ENCODE peak calls at places on chromosomes 13 and 19, in nine cellular contexts. V, D, Q, R, I, N, L, J and K are unnamed samples.

GRCh38 chr13:97231118-97231831 is 9.1 kb downstream of the MBNL2 start:
- DNase-seq in L (no peak), D (no peak), R (no peak), I (no peak), J (no peak), N (no peak), V (no peak), Q (no peak), K (no peak)

GRCh38 chr19:9791552-9792181 is 23.1 kb upstream of the ZNF846 start:
- DNase-seq in Q (peak), J (peak), R (peak), V (peak), I (peak), L (peak), N (peak), D (peak), K (peak)

GRCh38 chr13:91153372-91153771 is 194.1 kb upstream of the MIR17HG start:
- DNase-seq in L (no peak), D (peak), I (no peak), N (no peak), R (no peak), V (no peak), J (no peak), Q (no peak), K (no peak)

GRCh38 chr13:110017379-110017778 is 231.0 kb upstream of the IRS2 start:
- DNase-seq in I (no peak), L (no peak), V (no peak), Q (no peak), D (peak), R (no peak), J (peak), N (no peak), K (peak)

GRCh38 chr19:42421591-42422031 is 5.6 kb downstream of the LIPE start:
- DNase-seq in N (peak), Q (no peak), I (no peak), J (no peak), R (no peak), D (no peak), V (no peak), L (no peak), K (no peak)

GRCh38 chr19:24003537-24003936 is 83.5 kb upstream of the ZNF254 start:
- DNase-seq in J (no peak), Q (no peak), I (no peak), N (no peak), R (no peak), V (no peak), L (no peak), D (no peak), K (no peak)

GRCh38 chr19:13670846-13671245 is 93.5 kb upstream of the MRI1 start:
- DNase-seq in V (no peak), I (no peak), L (no peak), Q (no peak), D (no peak), J (no peak), N (no peak), R (no peak), K (no peak)

GRCh38 chr19:48206402-48207093 is 36.1 kb downstream of the ZSWIM9 start:
- DNase-seq in V (peak), Q (no peak), R (no peak), J (no peak), I (no peak), L (no peak), D (no peak), N (no peak), K (no peak)

GRCh38 chr19:15426485-15427349 is 7.9 kb upstream of the AKAP8L start:
- DNase-seq in N (no peak), R (no peak), D (no peak), I (no peak), L (no peak), V (no peak), Q (no peak), J (peak), K (peak)

GRCh38 chr19:11361037-11361770 is 6.0 kb downstream of the PLPPR2 start:
- DNase-seq in J (no peak), V (peak), Q (no peak), N (no peak), L (peak), I (no peak), D (no peak), R (peak), K (no peak)

GRCh38 chr13:30370916-30371521 is 51.3 kb upstream of the UBE2L5 start:
- DNase-seq in I (no peak), Q (no peak), D (no peak), L (no peak), V (no peak), N (no peak), R (no peak), J (no peak), K (no peak)

GRCh38 chr13:74206855-74207254 is 72.7 kb upstream of the KLF12 start:
- DNase-seq in L (no peak), V (no peak), J (no peak), R (no peak), D (no peak), Q (no peak), I (no peak), N (no peak), K (no peak)

GRCh38 chr19:1424182-1424955 is 13.8 kb upstream of the RPS15 start:
- DNase-seq in R (no peak), I (no peak), N (no peak), V (no peak), L (no peak), Q (no peak), J (no peak), D (no peak), K (no peak)

GRCh38 chr13:113771709-113772331 is 12.8 kb downstream of the TMEM255B start:
- DNase-seq in N (no peak), L (no peak), I (no peak), D (no peak), J (no peak), Q (no peak), V (no peak), R (no peak), K (peak)

GRCh38 chr13:71017607-71018006 is 849.4 kb downstream of the DACH1 start:
- DNase-seq in J (no peak), I (no peak), N (no peak), V (no peak), D (no peak), Q (no peak), L (no peak), R (no peak), K (no peak)

GRCh38 chr19:44729516-44730033 is 18.9 kb upstream of the BCL3 start:
- DNase-seq in I (no peak), N (no peak), Q (no peak), V (peak), J (no peak), D (no peak), L (no peak), R (no peak), K (no peak)

GRCh38 chr13:114077938-114078335 is 54.5 kb downstream of the RASA3 start:
- DNase-seq in J (no peak), L (peak), D (peak), Q (no peak), R (no peak), V (no peak), N (peak), I (no peak), K (peak)

GRCh38 chr19:16233836-16234551 is 36.3 kb downstream of the AP1M1 start:
- DNase-seq in N (no peak), D (no peak), I (no peak), Q (no peak), L (no peak), V (no peak), R (no peak), J (no peak), K (peak)

GRCh38 chr13:42395066-42395821 is 123.3 kb downstream of the AKAP11 start:
- DNase-seq in V (no peak), N (no peak), L (no peak), Q (no peak), R (no peak), D (no peak), J (no peak), I (no peak), K (no peak)

GRCh38 chr13:26759907-26760834 is at the start of gene GPR12:
- DNase-seq in N (no peak), L (peak), J (no peak), Q (no peak), V (no peak), I (no peak), R (no peak), D (peak), K (no peak)

GRCh38 chr19:32748497-32748896 is 28.9 kb downstream of the TDRD12 start:
- DNase-seq in R (no peak), L (peak), Q (no peak), J (peak), V (no peak), D (no peak), N (no peak), I (no peak), K (no peak)

GRCh38 chr19:31274964-31275319 is 74.3 kb downstream of the TSHZ3 start:
- DNase-seq in J (no peak), R (no peak), L (no peak), V (no peak), N (no peak), D (no peak), Q (no peak), I (no peak), K (no peak)

GRCh38 chr19:29760752-29761502 is 45.9 kb upstream of the C19orf12 start:
- DNase-seq in J (no peak), I (no peak), Q (no peak), D (no peak), R (no peak), N (no peak), V (no peak), L (no peak), K (no peak)

GRCh38 chr19:12365094-12365371 is 450 bp downstream of the ZNF442 start:
- DNase-seq in J (no peak), I (no peak), L (no peak), Q (no peak), V (no peak), R (no peak), N (peak), D (peak), K (peak)

GRCh38 chr19:18868380-18869230 is 27.4 kb downstream of the CERS1 start:
- DNase-seq in R (no peak), V (no peak), D (no peak), I (no peak), Q (no peak), L (no peak), N (no peak), J (no peak), K (no peak)

GRCh38 chr13:48571121-48571901 is 38.4 kb upstream of the RCBTB2 start:
- DNase-seq in D (peak), R (no peak), N (no peak), I (no peak), J (no peak), V (peak), Q (no peak), L (no peak), K (peak)

GRCh38 chr13:113445791-113446487 is 7.3 kb downstream of the ADPRHL1 start:
- DNase-seq in Q (peak), I (no peak), D (no peak), R (no peak), V (no peak), J (no peak), N (peak), L (no peak), K (no peak)

GRCh38 chr13:31827707-31828106 is 88.4 kb downstream of the RXFP2 start:
- DNase-seq in I (no peak), J (no peak), N (no peak), D (no peak), L (no peak), Q (no peak), V (no peak), R (no peak), K (no peak)

GRCh38 chr19:8041553-8041952 is 11.0 kb upstream of the CCL25 start:
- DNase-seq in N (no peak), R (no peak), I (no peak), J (no peak), D (no peak), V (no peak), Q (no peak), L (no peak), K (no peak)

GRCh38 chr13:51781246-51782022 is 22.5 kb downstream of the DHRS12 start:
- DNase-seq in D (peak), J (peak), Q (no peak), V (peak), N (no peak), I (no peak), R (peak), L (peak), K (no peak)
- TF ChIP-seq CTCF in D (peak), J (no peak), Q (peak), V (peak), N (peak), I (no peak), R (no peak), L (peak), K (peak)

GRCh38 chr19:46913198-46913851 is 52.5 kb downstream of the ARHGAP35 start:
- DNase-seq in D (no peak), R (no peak), N (no peak), Q (no peak), I (no peak), V (no peak), J (no peak), L (no peak), K (no peak)
- H3K4me3 ChIP-seq in D (no peak), R (no peak), N (no peak), Q (no peak), I (peak), V (no peak), J (peak), L (no peak), K (no peak)

GRCh38 chr19:4233282-4233853 is 4.0 kb downstream of the EBI3 start:
- DNase-seq in J (peak), I (no peak), R (no peak), D (no peak), N (no peak), L (peak), V (no peak), Q (no peak), K (peak)
- TF ChIP-seq CTCF in J (peak), I (peak), R (peak), D (peak), N (peak), L (peak), V (no peak), Q (peak), K (peak)

GRCh38 chr13:23966691-23967615 is 69.7 kb upstream of the C1QTNF9B start:
- DNase-seq in N (no peak), J (no peak), I (no peak), D (no peak), V (no peak), R (no peak), L (no peak), Q (no peak), K (no peak)
- H3K4me3 ChIP-seq in N (no peak), J (no peak), I (peak), D (no peak), V (no peak), R (no peak), L (no peak), Q (no peak), K (no peak)

GRCh38 chr13:52455677-52456041 is 381 bp downstream of the CKAP2 start:
- DNase-seq in D (peak), V (peak), J (peak), L (peak), I (peak), Q (peak), N (peak), R (peak), K (peak)
- TF ChIP-seq CTCF in D (no peak), V (no peak), J (no peak), L (no peak), I (no peak), Q (no peak), N (no peak), R (no peak), K (no peak)

DNA sequence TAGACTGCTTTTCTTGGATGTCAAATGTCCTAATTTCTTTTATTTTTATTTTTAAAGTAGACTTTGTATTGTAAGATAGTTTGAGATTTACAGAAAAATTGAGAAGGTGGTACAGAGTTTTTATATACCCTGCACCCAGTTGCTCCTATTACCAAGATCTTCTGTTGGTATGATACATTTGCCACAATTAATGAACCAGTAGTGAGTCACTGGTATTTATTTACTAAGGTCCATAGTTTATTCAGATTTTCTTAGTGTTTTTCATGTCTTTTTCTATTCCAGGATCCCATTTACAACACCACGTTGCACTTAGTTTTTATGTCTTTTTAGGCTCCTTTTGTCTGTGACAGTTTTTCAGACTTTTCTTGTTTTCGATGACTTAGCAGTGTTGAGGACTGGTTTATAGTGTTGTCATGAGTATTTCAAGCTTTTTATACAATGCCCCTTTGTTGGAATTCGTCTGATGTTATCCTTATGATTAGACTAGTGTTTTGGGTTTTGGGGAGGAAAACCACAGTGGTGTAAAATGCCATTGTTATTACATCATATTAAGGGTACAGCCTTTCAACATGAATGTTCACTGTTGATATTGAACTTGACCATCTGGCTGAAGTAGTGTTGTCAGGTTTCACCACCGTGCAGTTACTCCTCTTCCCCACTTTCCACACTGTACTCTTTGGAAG is 35.9 kb downstream of the COG3 start:
- DNase-seq in V (no peak), N (no peak), L (no peak), R (no peak), I (no peak), Q (no peak), J (no peak), D (peak), K (peak)
- H3K4me3 ChIP-seq in V (no peak), N (no peak), L (no peak), R (no peak), I (no peak), Q (no peak), J (no peak), D (no peak), K (no peak)

GRCh38 chr19:17242431-17243208 is 3.1 kb downstream of the NR2F6 start:
- DNase-seq in J (no peak), D (no peak), Q (no peak), N (no peak), R (no peak), L (no peak), I (no peak), V (peak), K (no peak)

GRCh38 chr19:17240855-17241399 is 4.8 kb downstream of the NR2F6 start:
- DNase-seq in V (no peak), N (no peak), I (no peak), Q (no peak), R (no peak), L (no peak), J (no peak), D (no peak), K (no peak)

GRCh38 chr19:17237747-17238706 is 7.7 kb downstream of the NR2F6 start:
- DNase-seq in L (no peak), V (no peak), J (no peak), I (no peak), D (no peak), Q (no peak), N (no peak), R (no peak), K (no peak)

GRCh38 chr19:17243340-17243853 is 2.3 kb downstream of the NR2F6 start:
- DNase-seq in I (no peak), D (no peak), R (no peak), L (no peak), V (peak), Q (no peak), N (no peak), J (no peak), K (no peak)

GRCh38 chr19:17240062-17240854 is 5.5 kb downstream of the NR2F6 start:
- DNase-seq in L (no peak), Q (no peak), V (no peak), J (peak), I (no peak), N (no peak), D (no peak), R (no peak), K (no peak)
- TF ChIP-seq CTCF in L (no peak), Q (no peak), V (no peak), J (no peak), I (no peak), N (no peak), D (no peak), R (no peak), K (no peak)

GRCh38 chr19:50488795-50489194 is 12.1 kb upstream of the GARIN5A start:
- DNase-seq in J (no peak), R (no peak), V (no peak), Q (no peak), N (no peak), D (no peak), L (no peak), I (no peak), K (no peak)
- H3K4me3 ChIP-seq in J (no peak), R (no peak), V (no peak), Q (no peak), N (no peak), D (no peak), L (no peak), I (no peak), K (no peak)

GRCh38 chr13:44694842-44695241 is 118.7 kb upstream of the TSC22D1 start:
- DNase-seq in R (no peak), D (no peak), J (no peak), Q (no peak), I (no peak), N (no peak), L (no peak), V (no peak), K (no peak)
- TF ChIP-seq CTCF in R (no peak), D (no peak), J (no peak), Q (no peak), I (no peak), N (no peak), L (no peak), V (no peak), K (no peak)